ENCODE peak calls at places on chromosomes 1 and 21, in seven cellular contexts. K is lung, L is Panc1, U is heart right ventricle, X is brain microvascular endothelial cell, S is progenitor cell of endocrine pancreas, G is endothelial cell. Z is an unnamed sample.

GRCh38 chr1:223189903-223190724 is 47.1 kb upstream of the TLR5 start:
- DNase-seq in K (peak; percentile 27), L (no peak), U (no peak), X (no peak), S (no peak), G (no peak), Z (no peak)

GRCh38 chr1:162217674-162218073 is 148.2 kb downstream of the NOS1AP start:
- DNase-seq in K (no peak), L (no peak), U (no peak), X (no peak), S (no peak), G (no peak), Z (no peak)

GRCh38 chr1:64183985-64184440 is 19.4 kb upstream of the UBE2U start:
- DNase-seq in K (no peak), L (peak; percentile 60), U (no peak), X (no peak), S (no peak), G (no peak), Z (no peak)

GRCh38 chr1:227883073-227883520 is 64.6 kb downstream of the WNT9A start:
- DNase-seq in K (no peak), L (no peak), U (peak; percentile 2), X (no peak), S (no peak), G (no peak), Z (no peak)

GRCh38 chr1:156490401-156491032 is 10.1 kb downstream of the MEF2D start:
- DNase-seq in K (no peak), L (no peak), U (peak; percentile 82), X (no peak), S (no peak), G (peak; percentile 43), Z (no peak)

GRCh38 chr21:45477176-45478114 is 64.8 kb downstream of the SLC19A1 start:
- DNase-seq in K (no peak), L (no peak), U (no peak), X (no peak), S (no peak), G (no peak), Z (no peak)

GRCh38 chr1:67889940-67890567 is 56.8 kb upstream of the GNG12 start:
- DNase-seq in K (peak; percentile 38), L (peak; percentile 64), U (peak; percentile 7), X (peak; percentile 95), S (no peak), G (no peak), Z (no peak)

GRCh38 chr1:26168410-26169167 is at the start of gene C1orf232:
- DNase-seq in K (no peak), L (no peak), U (no peak), X (no peak), S (no peak), G (no peak), Z (no peak)

GRCh38 chr1:196875935-196876334 is 11.9 kb upstream of the CFHR4 start:
- DNase-seq in K (no peak), L (no peak), U (no peak), X (no peak), S (no peak), G (no peak), Z (no peak)

GRCh38 chr1:179230721-179231120 is 1.2 kb upstream of the ABL2 start:
- DNase-seq in K (no peak), L (no peak), U (no peak), X (no peak), S (no peak), G (no peak), Z (no peak)

GRCh38 chr1:226034482-226034881 is 28.0 kb upstream of the H3-3A start:
- DNase-seq in K (peak; percentile 76), L (no peak), U (peak; percentile 84), X (peak; percentile 89), S (no peak), G (no peak), Z (no peak)

GRCh38 chr1:234140388-234140787 is 232.9 kb upstream of the COA6 start:
- DNase-seq in K (no peak), L (no peak), U (no peak), X (no peak), S (no peak), G (no peak), Z (no peak)

GRCh38 chr1:15056515-15057285 is 96.8 kb upstream of the TMEM51 start:
- DNase-seq in K (no peak), L (no peak), U (no peak), X (peak; percentile 38), S (no peak), G (no peak), Z (no peak)

GRCh38 chr1:100322436-100323211 is 29.7 kb upstream of the CDC14A start:
- DNase-seq in K (no peak), L (no peak), U (no peak), X (no peak), S (no peak), G (no peak), Z (no peak)

GRCh38 chr1:41591891-41592290 is 107.4 kb upstream of the EDN2 start:
- DNase-seq in K (no peak), L (no peak), U (no peak), X (no peak), S (no peak), G (no peak), Z (no peak)

GRCh38 chr1:170562644-170563338 is 30.8 kb downstream of the GORAB start:
- DNase-seq in K (peak; percentile 48), L (no peak), U (peak; percentile 85), X (peak; percentile 86), S (no peak), G (no peak), Z (peak; percentile 41)

GRCh38 chr1:68291763-68292384 is 59.6 kb upstream of the WLS start:
- DNase-seq in K (no peak), L (no peak), U (no peak), X (peak; percentile 61), S (no peak), G (no peak), Z (no peak)

GRCh38 chr1:15501208-15502032 is 22.6 kb downstream of the CASP9 start:
- DNase-seq in K (peak; percentile 55), L (no peak), U (peak; percentile 50), X (peak; percentile 53), S (peak; percentile 54), G (peak; percentile 80), Z (peak; percentile 61)

GRCh38 chr21:35933466-35933865 is 126.9 kb downstream of the SETD4 start:
- DNase-seq in K (peak; percentile 42), L (no peak), U (peak; percentile 56), X (peak; percentile 79), S (no peak), G (no peak), Z (no peak)

GRCh38 chr1:159076753-159077656 is at the start of gene AIM2:
- DNase-seq in K (peak; percentile 81), L (no peak), U (no peak), X (no peak), S (no peak), G (no peak), Z (no peak)

GRCh38 chr1:66768935-66769334 is 16.7 kb downstream of the DYNLT5 start:
- DNase-seq in K (no peak), L (no peak), U (no peak), X (no peak), S (no peak), G (no peak), Z (no peak)

GRCh38 chr1:202329891-202330290 is 11.8 kb downstream of the UBE2T start:
- DNase-seq in K (no peak), L (no peak), U (no peak), X (no peak), S (no peak), G (no peak), Z (no peak)
- TF ChIP-seq CTCF in K (no peak), L (peak; percentile 38), U (no peak), X (peak; percentile 8), S (no peak), G (no peak), Z (no peak)

DNA sequence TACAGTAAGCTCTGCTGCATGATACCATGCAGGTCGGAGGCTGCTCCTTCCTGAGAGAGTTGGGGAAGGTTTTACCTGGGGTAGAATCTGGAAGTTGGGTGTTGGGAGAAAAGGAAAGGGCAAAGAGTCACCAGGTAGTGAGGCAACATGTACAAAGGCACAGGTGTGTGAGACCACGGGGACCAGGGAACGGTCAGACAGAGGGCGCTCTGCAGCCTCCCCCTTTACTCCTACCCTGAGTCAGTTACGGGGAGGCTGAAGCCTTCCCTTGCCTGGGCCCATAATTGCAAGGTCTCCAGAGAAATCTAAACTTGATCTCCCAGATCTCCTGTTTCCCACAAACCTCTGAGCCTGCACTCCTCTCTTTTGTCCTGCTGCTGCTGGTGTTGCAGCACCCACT is 22.0 kb downstream of the CCN1 start:
- DNase-seq in K (no peak), L (no peak), U (no peak), X (no peak), S (no peak), G (no peak), Z (no peak)
- TF ChIP-seq CTCF in K (no peak), L (peak; percentile 51), U (no peak), X (no peak), S (no peak), G (no peak), Z (no peak)

GRCh38 chr1:3207217-3207848 is 138.3 kb downstream of the PRDM16 start:
- DNase-seq in K (no peak), L (no peak), U (no peak), X (no peak), S (no peak), G (no peak), Z (no peak)
- TF ChIP-seq CTCF in K (no peak), L (no peak), U (no peak), X (no peak), S (no peak), G (no peak), Z (no peak)

GRCh38 chr1:35441926-35442579 is 115.2 kb downstream of the KIAA0319L start:
- DNase-seq in K (no peak), L (no peak), U (no peak), X (no peak), S (no peak), G (no peak), Z (no peak)

GRCh38 chr1:35442737-35443136 is 114.5 kb downstream of the KIAA0319L start:
- DNase-seq in K (no peak), L (no peak), U (no peak), X (no peak), S (no peak), G (no peak), Z (no peak)

GRCh38 chr1:35444519-35444774 is 112.8 kb downstream of the KIAA0319L start:
- DNase-seq in K (no peak), L (no peak), U (no peak), X (no peak), S (no peak), G (no peak), Z (no peak)

GRCh38 chr1:35447278-35447677 is 109.9 kb downstream of the KIAA0319L start:
- DNase-seq in K (no peak), L (no peak), U (no peak), X (no peak), S (no peak), G (no peak), Z (no peak)

GRCh38 chr1:35443768-35444518 is 113.3 kb downstream of the KIAA0319L start:
- DNase-seq in K (no peak), L (no peak), U (no peak), X (no peak), S (no peak), G (no peak), Z (no peak)
- TF ChIP-seq CTCF in K (no peak), L (no peak), U (no peak), X (peak; percentile 46), S (no peak), G (no peak), Z (no peak)

GRCh38 chr1:84724128-84724860 is 34.0 kb upstream of the SSX2IP start:
- DNase-seq in K (no peak), L (peak; percentile 27), U (no peak), X (no peak), S (no peak), G (peak; percentile 40), Z (no peak)
- TF ChIP-seq CTCF in K (no peak), L (peak; percentile 86), U (peak; percentile 17), X (peak; percentile 68), S (peak; percentile 55), G (peak; percentile 84), Z (peak; percentile 52)